ENCODE peak calls at places on chromosomes 1 and 21, in nine cellular contexts. One of them, this sample, is unnamed.

GRCh38 chr1:241157435-241157834 is 199.6 kb downstream of the RGS7 start:
- DNase-seq in effector memory CD8-positive, alpha-beta T cell: no peak
- DNase-seq in EH: no peak
- DNase-seq in NCI-H1694 treated with DMSO at 0.1 percent for 48 hours: no peak
- DNase-seq in EL: no peak
- DNase-seq in amygdala: no peak
- DNase-seq in amniotic stem cell: no peak
- DNase-seq in stimulated activated CD4-positive, alpha-beta T cell treated with anti-CD3 and anti-CD28 coated beads, Interleukin-2, amount 100 ng/mL, for 24 hours: no peak
- DNase-seq in aorta: no peak
- DNase-seq in this sample: no peak

GRCh38 chr1:180540697-180541594 is 17.8 kb upstream of the OVAAL start:
- DNase-seq in amygdala: no peak
- DNase-seq in amniotic stem cell: no peak
- DNase-seq in aorta: peak; percentile 86
- DNase-seq in EL: peak; percentile 42
- DNase-seq in stimulated activated CD4-positive, alpha-beta T cell treated with anti-CD3 and anti-CD28 coated beads, Interleukin-2, amount 100 ng/mL, for 24 hours: no peak
- DNase-seq in NCI-H1694 treated with DMSO at 0.1 percent for 48 hours: no peak
- DNase-seq in EH: peak; percentile 72
- DNase-seq in effector memory CD8-positive, alpha-beta T cell: no peak
- DNase-seq in this sample: no peak

GRCh38 chr1:64811131-64811530 is 66.3 kb downstream of the RAVER2 start:
- DNase-seq in effector memory CD8-positive, alpha-beta T cell: no peak
- DNase-seq in stimulated activated CD4-positive, alpha-beta T cell treated with anti-CD3 and anti-CD28 coated beads, Interleukin-2, amount 100 ng/mL, for 24 hours: no peak
- DNase-seq in EL: no peak
- DNase-seq in amygdala: no peak
- DNase-seq in EH: no peak
- DNase-seq in NCI-H1694 treated with DMSO at 0.1 percent for 48 hours: no peak
- DNase-seq in aorta: no peak
- DNase-seq in amniotic stem cell: no peak
- DNase-seq in this sample: no peak

GRCh38 chr1:234256359-234256758 is 116.9 kb upstream of the COA6 start:
- DNase-seq in stimulated activated CD4-positive, alpha-beta T cell treated with anti-CD3 and anti-CD28 coated beads, Interleukin-2, amount 100 ng/mL, for 24 hours: no peak
- DNase-seq in EL: peak; percentile 35
- DNase-seq in aorta: no peak
- DNase-seq in NCI-H1694 treated with DMSO at 0.1 percent for 48 hours: no peak
- DNase-seq in amniotic stem cell: no peak
- DNase-seq in effector memory CD8-positive, alpha-beta T cell: no peak
- DNase-seq in amygdala: no peak
- DNase-seq in EH: peak; percentile 73
- DNase-seq in this sample: no peak

GRCh38 chr1:209884249-209884648 is 53.8 kb upstream of the SYT14 start:
- DNase-seq in amniotic stem cell: no peak
- DNase-seq in amygdala: no peak
- DNase-seq in stimulated activated CD4-positive, alpha-beta T cell treated with anti-CD3 and anti-CD28 coated beads, Interleukin-2, amount 100 ng/mL, for 24 hours: no peak
- DNase-seq in aorta: no peak
- DNase-seq in EH: peak; percentile 51
- DNase-seq in EL: peak; percentile 62
- DNase-seq in effector memory CD8-positive, alpha-beta T cell: no peak
- DNase-seq in NCI-H1694 treated with DMSO at 0.1 percent for 48 hours: no peak
- DNase-seq in this sample: no peak

GRCh38 chr1:41698916-41699860 is 214.7 kb upstream of the EDN2 start:
- DNase-seq in effector memory CD8-positive, alpha-beta T cell: peak; percentile 36
- DNase-seq in amygdala: no peak
- DNase-seq in amniotic stem cell: no peak
- DNase-seq in stimulated activated CD4-positive, alpha-beta T cell treated with anti-CD3 and anti-CD28 coated beads, Interleukin-2, amount 100 ng/mL, for 24 hours: peak; percentile 13
- DNase-seq in NCI-H1694 treated with DMSO at 0.1 percent for 48 hours: no peak
- DNase-seq in EH: no peak
- DNase-seq in aorta: no peak
- DNase-seq in EL: no peak
- DNase-seq in this sample: no peak

GRCh38 chr1:60245371-60245770 is 171.8 kb upstream of the C1orf87 start:
- DNase-seq in aorta: no peak
- DNase-seq in amygdala: no peak
- DNase-seq in amniotic stem cell: no peak
- DNase-seq in EH: no peak
- DNase-seq in EL: no peak
- DNase-seq in NCI-H1694 treated with DMSO at 0.1 percent for 48 hours: no peak
- DNase-seq in effector memory CD8-positive, alpha-beta T cell: no peak
- DNase-seq in stimulated activated CD4-positive, alpha-beta T cell treated with anti-CD3 and anti-CD28 coated beads, Interleukin-2, amount 100 ng/mL, for 24 hours: no peak
- DNase-seq in this sample: no peak

GRCh38 chr1:17485280-17485679 is 45.8 kb upstream of the RCC2 start:
- DNase-seq in amygdala: no peak
- DNase-seq in EH: no peak
- DNase-seq in aorta: no peak
- DNase-seq in NCI-H1694 treated with DMSO at 0.1 percent for 48 hours: peak; percentile 7
- DNase-seq in EL: no peak
- DNase-seq in stimulated activated CD4-positive, alpha-beta T cell treated with anti-CD3 and anti-CD28 coated beads, Interleukin-2, amount 100 ng/mL, for 24 hours: peak; percentile 10
- DNase-seq in effector memory CD8-positive, alpha-beta T cell: no peak
- DNase-seq in amniotic stem cell: no peak
- DNase-seq in this sample: no peak

GRCh38 chr1:61851849-61852692 is 109.8 kb downstream of the PATJ start:
- DNase-seq in effector memory CD8-positive, alpha-beta T cell: peak; percentile 14
- DNase-seq in EH: peak; percentile 77
- DNase-seq in stimulated activated CD4-positive, alpha-beta T cell treated with anti-CD3 and anti-CD28 coated beads, Interleukin-2, amount 100 ng/mL, for 24 hours: no peak
- DNase-seq in EL: peak; percentile 65
- DNase-seq in amygdala: no peak
- DNase-seq in amniotic stem cell: peak; percentile 56
- DNase-seq in aorta: no peak
- DNase-seq in NCI-H1694 treated with DMSO at 0.1 percent for 48 hours: peak; percentile 82
- DNase-seq in this sample: no peak

GRCh38 chr1:46445773-46446256 is 43.8 kb upstream of the DMBX1 start:
- DNase-seq in EH: no peak
- DNase-seq in NCI-H1694 treated with DMSO at 0.1 percent for 48 hours: no peak
- DNase-seq in effector memory CD8-positive, alpha-beta T cell: no peak
- DNase-seq in EL: no peak
- DNase-seq in aorta: no peak
- DNase-seq in amygdala: no peak
- DNase-seq in stimulated activated CD4-positive, alpha-beta T cell treated with anti-CD3 and anti-CD28 coated beads, Interleukin-2, amount 100 ng/mL, for 24 hours: no peak
- DNase-seq in amniotic stem cell: no peak
- DNase-seq in this sample: no peak

GRCh38 chr21:14403681-14404318 is 20.9 kb upstream of the HSPA13 start:
- DNase-seq in aorta: no peak
- DNase-seq in NCI-H1694 treated with DMSO at 0.1 percent for 48 hours: peak; percentile 21
- DNase-seq in amniotic stem cell: no peak
- DNase-seq in effector memory CD8-positive, alpha-beta T cell: peak; percentile 11
- DNase-seq in EH: peak; percentile 40
- DNase-seq in EL: peak; percentile 26
- DNase-seq in stimulated activated CD4-positive, alpha-beta T cell treated with anti-CD3 and anti-CD28 coated beads, Interleukin-2, amount 100 ng/mL, for 24 hours: no peak
- DNase-seq in amygdala: no peak
- DNase-seq in this sample: no peak

GRCh38 chr1:205492201-205492667 is 12.2 kb upstream of the CDK18 start:
- DNase-seq in effector memory CD8-positive, alpha-beta T cell: no peak
- DNase-seq in aorta: no peak
- DNase-seq in amygdala: no peak
- DNase-seq in EL: no peak
- DNase-seq in NCI-H1694 treated with DMSO at 0.1 percent for 48 hours: peak; percentile 89
- DNase-seq in stimulated activated CD4-positive, alpha-beta T cell treated with anti-CD3 and anti-CD28 coated beads, Interleukin-2, amount 100 ng/mL, for 24 hours: no peak
- DNase-seq in EH: no peak
- DNase-seq in amniotic stem cell: no peak
- DNase-seq in this sample: no peak

GRCh38 chr1:54312874-54313316 is 93.3 kb downstream of the SSBP3 start:
- DNase-seq in stimulated activated CD4-positive, alpha-beta T cell treated with anti-CD3 and anti-CD28 coated beads, Interleukin-2, amount 100 ng/mL, for 24 hours: no peak
- DNase-seq in amygdala: no peak
- DNase-seq in EL: peak; percentile 73
- DNase-seq in EH: peak; percentile 90
- DNase-seq in amniotic stem cell: no peak
- DNase-seq in NCI-H1694 treated with DMSO at 0.1 percent for 48 hours: peak; percentile 17
- DNase-seq in effector memory CD8-positive, alpha-beta T cell: no peak
- DNase-seq in aorta: no peak
- DNase-seq in this sample: no peak

GRCh38 chr1:12134716-12135115 is 32.1 kb upstream of the TNFRSF1B start:
- DNase-seq in amniotic stem cell: no peak
- DNase-seq in EH: no peak
- DNase-seq in NCI-H1694 treated with DMSO at 0.1 percent for 48 hours: no peak
- DNase-seq in aorta: no peak
- DNase-seq in amygdala: no peak
- DNase-seq in EL: no peak
- DNase-seq in stimulated activated CD4-positive, alpha-beta T cell treated with anti-CD3 and anti-CD28 coated beads, Interleukin-2, amount 100 ng/mL, for 24 hours: no peak
- DNase-seq in effector memory CD8-positive, alpha-beta T cell: no peak
- DNase-seq in this sample: no peak

GRCh38 chr1:195939844-195940243 is 668.4 kb downstream of the KCNT2 start:
- DNase-seq in EL: peak; percentile 12
- DNase-seq in amygdala: no peak
- DNase-seq in aorta: no peak
- DNase-seq in NCI-H1694 treated with DMSO at 0.1 percent for 48 hours: no peak
- DNase-seq in stimulated activated CD4-positive, alpha-beta T cell treated with anti-CD3 and anti-CD28 coated beads, Interleukin-2, amount 100 ng/mL, for 24 hours: no peak
- DNase-seq in amniotic stem cell: no peak
- DNase-seq in effector memory CD8-positive, alpha-beta T cell: no peak
- DNase-seq in EH: peak; percentile 4
- DNase-seq in this sample: no peak

GRCh38 chr1:9340864-9341263 is 48.2 kb downstream of the SPSB1 start:
- DNase-seq in EH: no peak
- DNase-seq in aorta: no peak
- DNase-seq in effector memory CD8-positive, alpha-beta T cell: no peak
- DNase-seq in NCI-H1694 treated with DMSO at 0.1 percent for 48 hours: no peak
- DNase-seq in stimulated activated CD4-positive, alpha-beta T cell treated with anti-CD3 and anti-CD28 coated beads, Interleukin-2, amount 100 ng/mL, for 24 hours: no peak
- DNase-seq in amygdala: no peak
- DNase-seq in EL: no peak
- DNase-seq in amniotic stem cell: no peak
- DNase-seq in this sample: no peak

GRCh38 chr1:187244623-187245022 is 415.9 kb downstream of the PLA2G4A start:
- DNase-seq in EL: peak; percentile 7
- DNase-seq in amygdala: no peak
- DNase-seq in stimulated activated CD4-positive, alpha-beta T cell treated with anti-CD3 and anti-CD28 coated beads, Interleukin-2, amount 100 ng/mL, for 24 hours: no peak
- DNase-seq in aorta: no peak
- DNase-seq in EH: no peak
- DNase-seq in effector memory CD8-positive, alpha-beta T cell: no peak
- DNase-seq in NCI-H1694 treated with DMSO at 0.1 percent for 48 hours: no peak
- DNase-seq in amniotic stem cell: no peak
- DNase-seq in this sample: no peak

GRCh38 chr1:17470021-17470799 is 30.7 kb upstream of the RCC2 start:
- DNase-seq in aorta: no peak
- DNase-seq in EH: no peak
- DNase-seq in EL: no peak
- DNase-seq in NCI-H1694 treated with DMSO at 0.1 percent for 48 hours: no peak
- DNase-seq in stimulated activated CD4-positive, alpha-beta T cell treated with anti-CD3 and anti-CD28 coated beads, Interleukin-2, amount 100 ng/mL, for 24 hours: no peak
- DNase-seq in amniotic stem cell: no peak
- DNase-seq in amygdala: no peak
- DNase-seq in effector memory CD8-positive, alpha-beta T cell: no peak
- DNase-seq in this sample: no peak

GRCh38 chr1:54002544-54003248 is 15.3 kb downstream of the LDLRAD1 start:
- DNase-seq in stimulated activated CD4-positive, alpha-beta T cell treated with anti-CD3 and anti-CD28 coated beads, Interleukin-2, amount 100 ng/mL, for 24 hours: no peak
- DNase-seq in amygdala: no peak
- DNase-seq in EL: no peak
- DNase-seq in EH: no peak
- DNase-seq in amniotic stem cell: no peak
- DNase-seq in effector memory CD8-positive, alpha-beta T cell: no peak
- DNase-seq in NCI-H1694 treated with DMSO at 0.1 percent for 48 hours: no peak
- DNase-seq in aorta: peak; percentile 48
- DNase-seq in this sample: no peak

GRCh38 chr21:33261635-33262034 is 4.5 kb upstream of the IL10RB start:
- DNase-seq in aorta: no peak
- DNase-seq in effector memory CD8-positive, alpha-beta T cell: no peak
- DNase-seq in NCI-H1694 treated with DMSO at 0.1 percent for 48 hours: peak; percentile 19
- DNase-seq in EL: peak; percentile 68
- DNase-seq in amygdala: no peak
- DNase-seq in EH: peak; percentile 83
- DNase-seq in amniotic stem cell: no peak
- DNase-seq in stimulated activated CD4-positive, alpha-beta T cell treated with anti-CD3 and anti-CD28 coated beads, Interleukin-2, amount 100 ng/mL, for 24 hours: no peak
- DNase-seq in this sample: no peak

GRCh38 chr1:207032528-207033017 is at the start of gene C1orf116:
- DNase-seq in amygdala: no peak
- DNase-seq in amniotic stem cell: no peak
- DNase-seq in NCI-H1694 treated with DMSO at 0.1 percent for 48 hours: no peak
- DNase-seq in EH: peak; percentile 27
- DNase-seq in effector memory CD8-positive, alpha-beta T cell: no peak
- DNase-seq in aorta: no peak
- DNase-seq in stimulated activated CD4-positive, alpha-beta T cell treated with anti-CD3 and anti-CD28 coated beads, Interleukin-2, amount 100 ng/mL, for 24 hours: no peak
- DNase-seq in EL: no peak
- DNase-seq in this sample: peak; percentile 89

GRCh38 chr1:216425577-216425976 is 2.3 kb upstream of the USH2A start:
- DNase-seq in stimulated activated CD4-positive, alpha-beta T cell treated with anti-CD3 and anti-CD28 coated beads, Interleukin-2, amount 100 ng/mL, for 24 hours: no peak
- DNase-seq in aorta: no peak
- DNase-seq in NCI-H1694 treated with DMSO at 0.1 percent for 48 hours: no peak
- DNase-seq in amygdala: no peak
- DNase-seq in amniotic stem cell: no peak
- DNase-seq in EH: no peak
- DNase-seq in EL: no peak
- DNase-seq in effector memory CD8-positive, alpha-beta T cell: no peak
- DNase-seq in this sample: no peak

This sample was measured in RWPE2.